ENCODE peak calls at places on chromosomes 6 and 20, in five cellular contexts. One of them, this sample, is unnamed.

GRCh38 chr20:57435498-57436222 is 44.5 kb downstream of the RBM38 start:
- DNase-seq in Caco-2: peak
- DNase-seq in esophagus muscularis mucosa: no peak
- DNase-seq in astrocyte of the cerebellum: no peak
- DNase-seq in omental fat pad: no peak
- DNase-seq in this sample: no peak

GRCh38 chr6:105835373-105835772 is 250.8 kb upstream of the PRDM1 start:
- DNase-seq in Caco-2: peak
- DNase-seq in esophagus muscularis mucosa: peak
- DNase-seq in astrocyte of the cerebellum: no peak
- DNase-seq in omental fat pad: no peak
- DNase-seq in this sample: peak

GRCh38 chr6:105302617-105303128 is 100.2 kb downstream of the PREP start:
- DNase-seq in Caco-2: no peak
- DNase-seq in esophagus muscularis mucosa: no peak
- DNase-seq in astrocyte of the cerebellum: no peak
- DNase-seq in omental fat pad: no peak
- DNase-seq in this sample: no peak

GRCh38 chr6:110558575-110558974 is 82.2 kb upstream of the SLC22A16 start:
- DNase-seq in Caco-2: no peak
- DNase-seq in esophagus muscularis mucosa: no peak
- DNase-seq in astrocyte of the cerebellum: no peak
- DNase-seq in omental fat pad: no peak
- DNase-seq in this sample: no peak

GRCh38 chr6:125357515-125358256 is 55.9 kb upstream of the HDDC2 start:
- DNase-seq in Caco-2: no peak
- DNase-seq in esophagus muscularis mucosa: no peak
- DNase-seq in astrocyte of the cerebellum: peak
- DNase-seq in omental fat pad: no peak
- DNase-seq in this sample: no peak

GRCh38 chr6:124517339-124517738 is 444.9 kb upstream of the RNF217 start:
- DNase-seq in Caco-2: no peak
- DNase-seq in esophagus muscularis mucosa: no peak
- DNase-seq in astrocyte of the cerebellum: no peak
- DNase-seq in omental fat pad: no peak
- DNase-seq in this sample: no peak

GRCh38 chr6:143328885-143329284 is 121.6 kb downstream of the ADAT2 start:
- DNase-seq in Caco-2: no peak
- DNase-seq in esophagus muscularis mucosa: no peak
- DNase-seq in astrocyte of the cerebellum: no peak
- DNase-seq in omental fat pad: no peak
- DNase-seq in this sample: no peak

GRCh38 chr6:113490356-113490755 is 366.8 kb upstream of the MARCKS start:
- DNase-seq in Caco-2: no peak
- DNase-seq in esophagus muscularis mucosa: no peak
- DNase-seq in astrocyte of the cerebellum: no peak
- DNase-seq in omental fat pad: no peak
- DNase-seq in this sample: no peak

GRCh38 chr20:39822667-39823066 is 860.5 kb downstream of the DHX35 start:
- DNase-seq in Caco-2: no peak
- DNase-seq in esophagus muscularis mucosa: no peak
- DNase-seq in astrocyte of the cerebellum: peak
- DNase-seq in omental fat pad: no peak
- DNase-seq in this sample: no peak

GRCh38 chr20:35467339-35468224 is 12.2 kb downstream of the CEP250 start:
- DNase-seq in Caco-2: peak
- DNase-seq in esophagus muscularis mucosa: no peak
- DNase-seq in astrocyte of the cerebellum: no peak
- DNase-seq in omental fat pad: no peak
- DNase-seq in this sample: no peak

GRCh38 chr6:17354700-17355403 is 38.5 kb upstream of the CAP2 start:
- DNase-seq in Caco-2: no peak
- DNase-seq in esophagus muscularis mucosa: no peak
- DNase-seq in astrocyte of the cerebellum: peak
- DNase-seq in omental fat pad: no peak
- DNase-seq in this sample: no peak

GRCh38 chr6:42203217-42203616 is 8.5 kb upstream of the GUCA1B start:
- DNase-seq in Caco-2: no peak
- DNase-seq in esophagus muscularis mucosa: no peak
- DNase-seq in astrocyte of the cerebellum: no peak
- DNase-seq in omental fat pad: no peak
- DNase-seq in this sample: no peak

GRCh38 chr20:36591854-36592641 is 13.5 kb upstream of the RAB5IF start:
- DNase-seq in Caco-2: peak
- DNase-seq in esophagus muscularis mucosa: no peak
- DNase-seq in astrocyte of the cerebellum: no peak
- DNase-seq in omental fat pad: no peak
- DNase-seq in this sample: no peak

GRCh38 chr20:12316794-12317193 is 399.1 kb downstream of the BTBD3 start:
- DNase-seq in Caco-2: no peak
- DNase-seq in esophagus muscularis mucosa: no peak
- DNase-seq in astrocyte of the cerebellum: no peak
- DNase-seq in omental fat pad: no peak
- DNase-seq in this sample: no peak

GRCh38 chr6:157273756-157274088 is 49.6 kb downstream of the TMEM242 start:
- DNase-seq in Caco-2: peak
- DNase-seq in esophagus muscularis mucosa: no peak
- DNase-seq in astrocyte of the cerebellum: no peak
- DNase-seq in omental fat pad: peak
- DNase-seq in this sample: no peak

GRCh38 chr6:166490671-166491500 is 95.6 kb downstream of the RAMACL start:
- DNase-seq in Caco-2: no peak
- DNase-seq in esophagus muscularis mucosa: no peak
- DNase-seq in astrocyte of the cerebellum: peak
- DNase-seq in omental fat pad: no peak
- DNase-seq in this sample: no peak

GRCh38 chr6:167576798-167577528 is 249.7 kb upstream of the AFDN start:
- DNase-seq in Caco-2: no peak
- DNase-seq in esophagus muscularis mucosa: peak
- DNase-seq in astrocyte of the cerebellum: no peak
- DNase-seq in omental fat pad: peak
- DNase-seq in this sample: no peak

GRCh38 chr6:11618533-11618932 is 81.0 kb downstream of the TMEM170B start:
- DNase-seq in Caco-2: peak
- DNase-seq in esophagus muscularis mucosa: no peak
- DNase-seq in astrocyte of the cerebellum: no peak
- DNase-seq in omental fat pad: no peak
- DNase-seq in this sample: no peak

GRCh38 chr6:5068153-5068751 is 16.9 kb upstream of the PPP1R3G start:
- DNase-seq in Caco-2: no peak
- DNase-seq in esophagus muscularis mucosa: no peak
- DNase-seq in astrocyte of the cerebellum: no peak
- DNase-seq in omental fat pad: no peak
- DNase-seq in this sample: no peak

GRCh38 chr6:82995066-82995465 is 70.6 kb downstream of the UBE3D start:
- DNase-seq in Caco-2: no peak
- DNase-seq in esophagus muscularis mucosa: no peak
- DNase-seq in astrocyte of the cerebellum: no peak
- DNase-seq in omental fat pad: no peak
- DNase-seq in this sample: no peak

GRCh38 chr6:49513153-49513989 is 13.6 kb downstream of the GLYATL3 start:
- DNase-seq in Caco-2: peak
- DNase-seq in esophagus muscularis mucosa: no peak
- DNase-seq in astrocyte of the cerebellum: no peak
- DNase-seq in omental fat pad: no peak
- DNase-seq in this sample: no peak

GRCh38 chr6:105759946-105760345 is 326.2 kb upstream of the PRDM1 start:
- DNase-seq in Caco-2: no peak
- DNase-seq in esophagus muscularis mucosa: no peak
- DNase-seq in astrocyte of the cerebellum: peak
- DNase-seq in omental fat pad: no peak
- DNase-seq in this sample: no peak

GRCh38 chr20:61915101-61915500 is 150.6 kb downstream of the TAF4 start:
- DNase-seq in Caco-2: no peak
- DNase-seq in esophagus muscularis mucosa: no peak
- DNase-seq in astrocyte of the cerebellum: no peak
- DNase-seq in omental fat pad: no peak
- DNase-seq in this sample: no peak

GRCh38 chr6:22353036-22353560 is 56.3 kb upstream of the PRL start:
- DNase-seq in Caco-2: no peak
- DNase-seq in esophagus muscularis mucosa: no peak
- DNase-seq in astrocyte of the cerebellum: no peak
- DNase-seq in omental fat pad: no peak
- DNase-seq in this sample: no peak

GRCh38 chr20:9177278-9177677 is 108.4 kb downstream of the PLCB4 start:
- DNase-seq in Caco-2: no peak
- DNase-seq in esophagus muscularis mucosa: peak
- DNase-seq in astrocyte of the cerebellum: no peak
- DNase-seq in omental fat pad: no peak
- DNase-seq in this sample: no peak

GRCh38 chr20:41657655-41658054 is 39.5 kb upstream of the CHD6 start:
- DNase-seq in Caco-2: no peak
- DNase-seq in esophagus muscularis mucosa: no peak
- DNase-seq in astrocyte of the cerebellum: no peak
- DNase-seq in omental fat pad: no peak
- DNase-seq in this sample: no peak

GRCh38 chr6:132669690-132670291 is 10.8 kb upstream of the TAAR1 start:
- DNase-seq in Caco-2: peak
- DNase-seq in esophagus muscularis mucosa: no peak
- DNase-seq in astrocyte of the cerebellum: peak
- DNase-seq in omental fat pad: no peak
- DNase-seq in this sample: no peak

GRCh38 chr6:88972504-88973423 is 9.3 kb upstream of the RNGTT start:
- DNase-seq in Caco-2: peak
- DNase-seq in esophagus muscularis mucosa: no peak
- DNase-seq in astrocyte of the cerebellum: no peak
- DNase-seq in omental fat pad: no peak
- DNase-seq in this sample: no peak

GRCh38 chr20:22977047-22977785 is 57.9 kb upstream of the SSTR4 start:
- DNase-seq in Caco-2: no peak
- DNase-seq in esophagus muscularis mucosa: no peak
- DNase-seq in astrocyte of the cerebellum: no peak
- DNase-seq in omental fat pad: no peak
- DNase-seq in this sample: no peak

GRCh38 chr20:41278936-41279335 is 38.6 kb downstream of the ZHX3 start:
- DNase-seq in Caco-2: no peak
- DNase-seq in esophagus muscularis mucosa: no peak
- DNase-seq in astrocyte of the cerebellum: no peak
- DNase-seq in omental fat pad: no peak
- DNase-seq in this sample: no peak

GRCh38 chr6:110352603-110353303 is 5.4 kb downstream of the METTL24 start:
- DNase-seq in Caco-2: no peak
- DNase-seq in esophagus muscularis mucosa: no peak
- DNase-seq in astrocyte of the cerebellum: no peak
- DNase-seq in omental fat pad: no peak
- DNase-seq in this sample: no peak

GRCh38 chr6:26158581-26159416 is 71.6 kb downstream of the HFE start:
- DNase-seq in Caco-2: peak
- DNase-seq in esophagus muscularis mucosa: no peak
- DNase-seq in astrocyte of the cerebellum: no peak
- DNase-seq in omental fat pad: no peak
- DNase-seq in this sample: no peak

GRCh38 chr6:155228549-155229166 is 35.2 kb upstream of the CLDN20 start:
- DNase-seq in Caco-2: no peak
- DNase-seq in esophagus muscularis mucosa: no peak
- DNase-seq in astrocyte of the cerebellum: peak
- DNase-seq in omental fat pad: no peak
- DNase-seq in this sample: no peak

GRCh38 chr6:147805155-147805554 is 296.7 kb downstream of the SAMD5 start:
- DNase-seq in Caco-2: no peak
- DNase-seq in esophagus muscularis mucosa: no peak
- DNase-seq in astrocyte of the cerebellum: no peak
- DNase-seq in omental fat pad: no peak
- DNase-seq in this sample: no peak
- TF ChIP-seq CTCF in Caco-2: no peak
- TF ChIP-seq CTCF in esophagus muscularis mucosa: no peak
- TF ChIP-seq CTCF in astrocyte of the cerebellum: no peak
- TF ChIP-seq CTCF in omental fat pad: no peak
- TF ChIP-seq CTCF in this sample: no peak

GRCh38 chr6:29071831-29072723 is 15.0 kb downstream of the OR2B3 start:
- DNase-seq in Caco-2: peak
- DNase-seq in esophagus muscularis mucosa: no peak
- DNase-seq in astrocyte of the cerebellum: no peak
- DNase-seq in omental fat pad: no peak
- DNase-seq in this sample: no peak
- TF ChIP-seq CTCF in Caco-2: peak
- TF ChIP-seq CTCF in esophagus muscularis mucosa: peak
- TF ChIP-seq CTCF in astrocyte of the cerebellum: peak
- TF ChIP-seq CTCF in omental fat pad: no peak
- TF ChIP-seq CTCF in this sample: peak

GRCh38 chr20:46543033-46543432 is 7.4 kb downstream of the OCSTAMP start:
- DNase-seq in Caco-2: no peak
- DNase-seq in esophagus muscularis mucosa: no peak
- DNase-seq in astrocyte of the cerebellum: no peak
- DNase-seq in omental fat pad: no peak
- DNase-seq in this sample: no peak

GRCh38 chr20:46544576-46544975 is 5.9 kb downstream of the OCSTAMP start:
- DNase-seq in Caco-2: no peak
- DNase-seq in esophagus muscularis mucosa: no peak
- DNase-seq in astrocyte of the cerebellum: no peak
- DNase-seq in omental fat pad: no peak
- DNase-seq in this sample: no peak

GRCh38 chr20:46541229-46541935 is 9.1 kb downstream of the OCSTAMP start:
- DNase-seq in Caco-2: no peak
- DNase-seq in esophagus muscularis mucosa: no peak
- DNase-seq in astrocyte of the cerebellum: no peak
- DNase-seq in omental fat pad: no peak
- DNase-seq in this sample: no peak

GRCh38 chr20:46543959-46544358 is 6.5 kb downstream of the OCSTAMP start:
- DNase-seq in Caco-2: no peak
- DNase-seq in esophagus muscularis mucosa: no peak
- DNase-seq in astrocyte of the cerebellum: no peak
- DNase-seq in omental fat pad: no peak
- DNase-seq in this sample: no peak

GRCh38 chr20:46539113-46539512 is 11.3 kb downstream of the OCSTAMP start:
- DNase-seq in Caco-2: no peak
- DNase-seq in esophagus muscularis mucosa: no peak
- DNase-seq in astrocyte of the cerebellum: no peak
- DNase-seq in omental fat pad: no peak
- DNase-seq in this sample: no peak
- TF ChIP-seq CTCF in Caco-2: peak
- TF ChIP-seq CTCF in esophagus muscularis mucosa: no peak
- TF ChIP-seq CTCF in astrocyte of the cerebellum: peak
- TF ChIP-seq CTCF in omental fat pad: no peak
- TF ChIP-seq CTCF in this sample: peak

GRCh38 chr6:39791850-39792500 is at the start of gene DAAM2:
- DNase-seq in Caco-2: no peak
- DNase-seq in esophagus muscularis mucosa: peak
- DNase-seq in astrocyte of the cerebellum: no peak
- DNase-seq in omental fat pad: no peak
- DNase-seq in this sample: peak
- TF ChIP-seq CTCF in Caco-2: no peak
- TF ChIP-seq CTCF in esophagus muscularis mucosa: no peak
- TF ChIP-seq CTCF in astrocyte of the cerebellum: peak
- TF ChIP-seq CTCF in omental fat pad: no peak
- TF ChIP-seq CTCF in this sample: peak